ENCODE peak calls at places on chromosomes 16 and 17, in four cellular contexts. I is astrocyte of the hippocampus; R is activated CD8-positive, alpha-beta memory T cell treated with anti-CD3 and anti-CD28 coated beads for 24 hours; Y is stimulated activated CD8-positive, alpha-beta memory T cell treated with anti-CD3 and anti-CD28 coated beads, Interleukin-15, amount 100 ng/mL, for 24 hours. N is an unnamed sample.

GRCh38 chr17:66283971-66284370 is 18.4 kb upstream of the PRKCA start:
- DNase-seq in I (no peak), R (peak), Y (no peak), N (no peak)

GRCh38 chr16:48612621-48613020 is 2.6 kb upstream of the N4BP1 start:
- DNase-seq in I (no peak), R (no peak), Y (no peak), N (no peak)

GRCh38 chr17:15404116-15404730 is 62.8 kb upstream of the TEKT3 start:
- DNase-seq in I (peak), R (no peak), Y (no peak), N (no peak)

GRCh38 chr17:40307001-40307690 is 1.8 kb upstream of the RARA start:
- DNase-seq in I (peak), R (peak), Y (no peak), N (no peak)

GRCh38 chr17:15464629-15465028 is 2.8 kb downstream of the CDRT4 start:
- DNase-seq in I (peak), R (no peak), Y (no peak), N (no peak)

GRCh38 chr17:199806-200603 is 18.6 kb upstream of the DOC2B start:
- DNase-seq in I (no peak), R (no peak), Y (no peak), N (no peak)

GRCh38 chr17:4004517-4005295 is 40.5 kb upstream of the ATP2A3 start:
- DNase-seq in I (peak), R (peak), Y (peak), N (peak)

GRCh38 chr17:6454495-6455320 is 10.5 kb downstream of the PIMREG start:
- DNase-seq in I (no peak), R (no peak), Y (no peak), N (no peak)

GRCh38 chr16:11949527-11949926 is 7.7 kb upstream of the NPIPB2 start:
- DNase-seq in I (peak), R (no peak), Y (no peak), N (peak)

GRCh38 chr16:3147757-3148104 is 12.9 kb downstream of the ZNF213 start:
- DNase-seq in I (no peak), R (no peak), Y (no peak), N (no peak)

GRCh38 chr17:50534222-50534978 is 1.9 kb downstream of the EPN3 start:
- DNase-seq in I (peak), R (no peak), Y (no peak), N (no peak)

GRCh38 chr16:15464401-15465186 is 30.2 kb downstream of the BMERB1 start:
- DNase-seq in I (no peak), R (no peak), Y (no peak), N (no peak)

GRCh38 chr17:16947470-16947869 is 24.4 kb downstream of the TNFRSF13B start:
- DNase-seq in I (no peak), R (no peak), Y (no peak), N (no peak)

GRCh38 chr17:32516450-32516849 is 29.7 kb downstream of the CDK5R1 start:
- DNase-seq in I (no peak), R (no peak), Y (no peak), N (no peak)

GRCh38 chr17:79690988-79691836 is 39.5 kb upstream of the ENPP7 start:
- DNase-seq in I (no peak), R (no peak), Y (no peak), N (no peak)

GRCh38 chr16:50067290-50067853 is 1.6 kb downstream of the HEATR3 start:
- DNase-seq in I (peak), R (no peak), Y (no peak), N (peak)

GRCh38 chr16:56353054-56353921 is 72.1 kb downstream of the AMFR start:
- DNase-seq in I (no peak), R (no peak), Y (no peak), N (peak)

GRCh38 chr16:30355144-30355953 is at the start of gene CD2BP2:
- DNase-seq in I (peak), R (peak), Y (peak), N (peak)

GRCh38 chr16:502179-502943 is 25.2 kb upstream of the CAPN15 start:
- DNase-seq in I (no peak), R (no peak), Y (no peak), N (no peak)

GRCh38 chr16:22670044-22670536 is 143.9 kb upstream of the HS3ST2 start:
- DNase-seq in I (no peak), R (peak), Y (no peak), N (no peak)

GRCh38 chr16:29815032-29815721 is 775 bp upstream of the PAGR1 start:
- DNase-seq in I (peak), R (peak), Y (no peak), N (no peak)

N was measured in GM12891.